ENCODE peak calls at places on chromosome 20, in ten cellular contexts. Y is prostate gland, C is HCT116, G is H1, N is transverse colon, P is stomach, J is HepG2, A is SK-N-SH, B is spleen, U is upper lobe of left lung. E is an unnamed sample.
A peak's percentile ranks its signal among the peaks of the same experiment; 100 is the strongest.

GRCh38 chr20:22216984-22217383 is 367.4 kb downstream of the FOXA2 start:
- DNase-seq in Y (no peak), C (no peak), G (no peak), N (no peak), P (no peak), J (no peak), A (no peak), B (no peak), U (no peak), E (no peak)

GRCh38 chr20:7355056-7355455 is 585.2 kb downstream of the HAO1 start:
- DNase-seq in Y (no peak), C (no peak), G (no peak), N (no peak), P (no peak), J (no peak), A (no peak), B (no peak), U (no peak), E (no peak)

GRCh38 chr20:24981750-24982149 is 10.8 kb downstream of the APMAP start:
- DNase-seq in Y (no peak), C (no peak), G (no peak), N (peak; percentile 39), P (no peak), J (no peak), A (no peak), B (peak; percentile 88), U (peak; percentile 76), E (no peak)

GRCh38 chr20:24039196-24039595 is 50.6 kb upstream of the GGTLC1 start:
- DNase-seq in Y (no peak), C (no peak), G (no peak), N (no peak), P (no peak), J (no peak), A (no peak), B (no peak), U (no peak), E (no peak)

GRCh38 chr20:42923348-42923918 is 266.3 kb downstream of the PTPRT start:
- DNase-seq in Y (no peak), C (no peak), G (no peak), N (no peak), P (no peak), J (no peak), A (no peak), B (no peak), U (no peak), E (no peak)

GRCh38 chr20:16128538-16129106 is 444.6 kb downstream of the KIF16B start:
- DNase-seq in Y (no peak), C (no peak), G (no peak), N (no peak), P (no peak), J (no peak), A (no peak), B (no peak), U (no peak), E (no peak)

GRCh38 chr20:57389695-57390603 is 1.2 kb upstream of the RBM38 start:
- DNase-seq in Y (no peak), C (no peak), G (no peak), N (peak; percentile 48), P (no peak), J (no peak), A (no peak), B (peak; percentile 90), U (no peak), E (no peak)

GRCh38 chr20:60050193-60050960 is 92.2 kb downstream of the CDH26 start:
- DNase-seq in Y (peak; percentile 30), C (peak; percentile 26), G (peak; percentile 38), N (peak; percentile 21), P (peak; percentile 59), J (peak; percentile 18), A (no peak), B (no peak), U (peak; percentile 55), E (no peak)

GRCh38 chr20:56554869-56555268 is 21.8 kb downstream of the FAM209B start:
- DNase-seq in Y (peak; percentile 43), C (peak; percentile 90), G (no peak), N (peak; percentile 29), P (no peak), J (peak; percentile 92), A (no peak), B (no peak), U (peak; percentile 37), E (peak; percentile 58)

GRCh38 chr20:35269055-35269781 is 8.7 kb downstream of the MMP24OS start:
- DNase-seq in Y (peak; percentile 61), C (no peak), G (no peak), N (peak; percentile 65), P (peak; percentile 69), J (peak; percentile 77), A (peak; percentile 93), B (no peak), U (peak; percentile 65), E (peak; percentile 62)

GRCh38 chr20:35264755-35265154 is 13.2 kb downstream of the MMP24OS start:
- DNase-seq in Y (no peak), C (no peak), G (no peak), N (no peak), P (no peak), J (peak; percentile 74), A (no peak), B (no peak), U (peak; percentile 65), E (peak; percentile 44)

GRCh38 chr20:35260426-35260825 is 17.5 kb downstream of the MMP24OS start:
- DNase-seq in Y (no peak), C (no peak), G (no peak), N (no peak), P (no peak), J (no peak), A (no peak), B (no peak), U (no peak), E (no peak)

GRCh38 chr20:35267092-35267491 is 10.8 kb downstream of the MMP24OS start:
- DNase-seq in Y (no peak), C (no peak), G (no peak), N (no peak), P (no peak), J (no peak), A (no peak), B (no peak), U (no peak), E (no peak)

DNA sequence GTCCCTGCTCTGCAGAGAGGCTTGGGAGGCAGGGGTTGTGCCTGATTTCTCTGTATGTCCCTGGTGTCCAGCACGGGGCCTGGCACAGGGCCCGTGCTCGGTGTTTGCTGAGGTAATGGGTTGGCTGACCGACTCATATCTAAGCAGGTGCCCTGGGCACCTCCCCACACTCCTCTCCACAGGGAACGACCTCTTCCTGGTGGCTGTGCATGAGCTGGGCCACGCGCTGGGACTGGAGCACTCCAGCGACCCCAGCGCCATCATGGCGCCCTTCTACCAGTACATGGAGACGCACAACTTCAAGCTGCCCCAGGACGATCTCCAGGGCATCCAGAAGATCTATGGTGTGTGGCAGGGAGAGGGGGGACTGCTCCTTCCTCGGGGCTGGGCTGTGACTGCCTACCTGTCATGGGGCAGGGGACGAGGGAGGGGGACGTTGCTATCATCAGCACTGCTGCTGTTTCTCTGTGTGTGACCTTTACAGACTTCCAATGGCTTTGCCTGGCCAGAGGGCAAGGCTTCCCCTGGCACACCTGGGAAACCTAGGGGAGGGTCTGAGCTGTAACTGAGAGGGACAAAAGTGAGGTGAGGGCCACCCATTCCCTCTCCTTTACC is 14.2 kb downstream of the MMP24OS start:
- DNase-seq in Y (peak; percentile 33), C (no peak), G (no peak), N (no peak), P (peak; percentile 84), J (peak; percentile 45), A (no peak), B (no peak), U (peak; percentile 86), E (no peak)
- TF ChIP-seq POLR2AphosphoS5 in Y (no peak), C (no peak), G (peak; percentile 77), N (no peak), P (no peak), J (no peak), A (no peak), B (peak; percentile 6), U (no peak), E (no peak)

GRCh38 chr20:50107796-50108331 is 5.1 kb downstream of the UBE2V1 start:
- DNase-seq in Y (no peak), C (no peak), G (no peak), N (no peak), P (no peak), J (no peak), A (no peak), B (no peak), U (no peak), E (no peak)
- H3K4me1 ChIP-seq in Y (peaks cover 21% of the 10 kb centered on the region), C (peaks cover 91% of the 10 kb centered on the region), G (peaks cover 7% of the 10 kb centered on the region), N (peaks cover 51% of the 10 kb centered on the region), P (peaks cover 50% of the 10 kb centered on the region), J (peaks cover 67% of the 10 kb centered on the region), A (peaks cover 28% of the 10 kb centered on the region), B (peaks cover 86% of the 10 kb centered on the region), U (peaks cover 76% of the 10 kb centered on the region), E (peaks cover 12% of the 10 kb centered on the region)

GRCh38 chr20:17941087-17941825 is 27.3 kb downstream of the SNX5 start:
- DNase-seq in Y (no peak), C (no peak), G (no peak), N (no peak), P (no peak), J (no peak), A (no peak), B (no peak), U (no peak), E (no peak)
- TF ChIP-seq POLR2AphosphoS5 in Y (no peak), C (no peak), G (peak; percentile 76), N (no peak), P (no peak), J (peak; percentile 45), A (no peak), B (no peak), U (no peak), E (no peak)

GRCh38 chr20:41196653-41197225 is 59.4 kb downstream of the PLCG1 start:
- DNase-seq in Y (no peak), C (no peak), G (no peak), N (no peak), P (no peak), J (no peak), A (no peak), B (no peak), U (no peak), E (no peak)

GRCh38 chr20:41191562-41192500 is 54.5 kb downstream of the PLCG1 start:
- DNase-seq in Y (no peak), C (no peak), G (no peak), N (no peak), P (no peak), J (no peak), A (no peak), B (no peak), U (no peak), E (no peak)

GRCh38 chr20:41187668-41188067 is 50.3 kb downstream of the PLCG1 start:
- DNase-seq in Y (no peak), C (no peak), G (no peak), N (no peak), P (no peak), J (no peak), A (no peak), B (no peak), U (no peak), E (no peak)

GRCh38 chr20:41198443-41198842 is 61.1 kb downstream of the PLCG1 start:
- DNase-seq in Y (no peak), C (no peak), G (no peak), N (no peak), P (no peak), J (no peak), A (no peak), B (no peak), U (no peak), E (no peak)

DNA sequence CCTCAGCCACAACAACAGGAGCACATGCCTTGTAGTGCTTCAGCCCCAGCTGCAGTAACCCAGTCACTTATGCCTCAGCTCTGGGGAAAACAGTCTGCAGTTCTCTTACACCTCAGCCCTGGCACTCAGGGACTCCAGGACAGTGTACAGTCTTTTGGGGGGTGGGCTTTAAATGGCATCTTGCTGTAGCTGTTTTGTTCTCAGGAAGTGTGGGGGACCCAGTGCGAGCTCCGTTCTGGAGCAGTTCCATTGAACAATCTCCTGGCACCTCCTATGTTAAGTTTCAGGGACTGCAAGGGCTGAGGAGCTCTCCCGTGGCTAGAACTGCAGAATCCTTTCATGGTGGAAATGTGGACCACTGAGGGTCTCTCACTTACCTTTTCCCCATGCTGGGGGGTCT is 55.2 kb downstream of the PLCG1 start:
- DNase-seq in Y (no peak), C (no peak), G (no peak), N (no peak), P (no peak), J (no peak), A (no peak), B (no peak), U (no peak), E (no peak)
- H3K4me1 ChIP-seq in Y (no peaks in the 10 kb centered on the region), C (no peaks in the 10 kb centered on the region), G (no peaks in the 10 kb centered on the region), N (no peaks in the 10 kb centered on the region), P (no peaks in the 10 kb centered on the region), J (no peaks in the 10 kb centered on the region), A (no peaks in the 10 kb centered on the region), B (no peaks in the 10 kb centered on the region), U (no peaks in the 10 kb centered on the region), E (no peaks in the 10 kb centered on the region)

E was measured in breast epithelium.